ENCODE peak calls at places on chromosome 13, in six cellular contexts. F is upper lobe of left lung, Y is ovary, V is A549, S is transverse colon, Q is K562. D is an unnamed sample. For H3K4me1, the result is how much of the 10 kb centered on the place peaks cover.

GRCh38 chr13:24489721-24490120 is 22.9 kb downstream of the PARP4 start:
- DNase-seq in F (no peak), V (no peak), Q (no peak), Y (no peak), S (no peak), D (no peak)

GRCh38 chr13:66657165-66657895 is 572.8 kb downstream of the PCDH9 start:
- DNase-seq in S (no peak), Q (no peak), Y (peak), F (no peak), V (peak), D (peak)

GRCh38 chr13:82298110-82298509 is 1584.2 kb downstream of the SLITRK1 start:
- DNase-seq in Q (no peak), Y (no peak), S (no peak), V (no peak), F (no peak), D (no peak)

GRCh38 chr13:52061587-52061986 is 37.1 kb downstream of the UTP14C start:
- DNase-seq in F (no peak), Q (no peak), Y (no peak), V (no peak), S (no peak), D (no peak)

GRCh38 chr13:66634384-66634783 is 595.8 kb downstream of the PCDH9 start:
- DNase-seq in Y (no peak), Q (no peak), F (no peak), V (no peak), S (no peak), D (no peak)

GRCh38 chr13:49022472-49023144 is 46.9 kb downstream of the FNDC3A start:
- DNase-seq in Y (no peak), Q (no peak), S (no peak), F (no peak), V (no peak), D (no peak)

GRCh38 chr13:51786425-51787010 is 17.4 kb downstream of the DHRS12 start:
- DNase-seq in Q (no peak), F (no peak), S (no peak), V (no peak), Y (no peak), D (no peak)

GRCh38 chr13:40096357-40096911 is 441.0 kb downstream of the COG6 start:
- DNase-seq in Y (no peak), Q (no peak), V (no peak), F (no peak), S (no peak), D (no peak)

GRCh38 chr13:50082426-50083283 is 67.4 kb downstream of the KCNRG start:
- DNase-seq in F (peak), V (peak), Y (peak), S (peak), Q (peak), D (peak)

GRCh38 chr13:108902557-108903155 is 273.2 kb downstream of the MYO16 start:
- DNase-seq in F (no peak), Q (no peak), V (no peak), S (no peak), Y (no peak), D (no peak)

GRCh38 chr13:55815458-55816033 is 1325.2 kb upstream of the PRR20A start:
- DNase-seq in Y (no peak), Q (no peak), F (no peak), V (no peak), S (no peak), D (no peak)

GRCh38 chr13:57629821-57630235 is 1.7 kb upstream of the PCDH17 start:
- DNase-seq in V (no peak), S (peak), Q (peak), F (peak), Y (peak), D (peak)

GRCh38 chr13:103187621-103188020 is 121.4 kb upstream of the SLC10A2 start:
- DNase-seq in F (no peak), Q (no peak), S (no peak), Y (no peak), V (no peak), D (no peak)

GRCh38 chr13:40197049-40197448 is 469.4 kb downstream of the FOXO1 start:
- DNase-seq in Q (no peak), F (no peak), V (no peak), S (no peak), Y (no peak), D (no peak)

GRCh38 chr13:49615844-49616687 is 12.2 kb upstream of the ARL11 start:
- DNase-seq in S (no peak), Q (no peak), F (no peak), V (no peak), Y (no peak), D (no peak)

GRCh38 chr13:44252938-44253337 is 120.7 kb upstream of the SERP2 start:
- DNase-seq in Q (no peak), S (no peak), V (no peak), Y (no peak), F (no peak), D (no peak)

GRCh38 chr13:112562786-112563383 is 25.1 kb downstream of the TUBGCP3 start:
- DNase-seq in V (no peak), F (no peak), Q (no peak), Y (no peak), S (no peak), D (no peak)

GRCh38 chr13:78131811-78132210 is 213.2 kb upstream of the EDNRB start:
- DNase-seq in V (no peak), Y (no peak), F (no peak), Q (no peak), S (no peak), D (no peak)

GRCh38 chr13:112928958-112929777 is 39.8 kb upstream of the MCF2L start:
- DNase-seq in S (peak), V (no peak), Y (no peak), F (peak), Q (no peak), D (no peak)

GRCh38 chr13:45238945-45239795 is 38.3 kb upstream of the KCTD4 start:
- DNase-seq in V (no peak), F (no peak), Y (no peak), Q (no peak), S (no peak), D (no peak)

GRCh38 chr13:75478659-75479058 is 3.3 kb downstream of the TBC1D4 start:
- DNase-seq in V (no peak), Q (no peak), S (no peak), F (no peak), Y (no peak), D (no peak)
- TF ChIP-seq EP300 in V (no peak), Q (no peak), S (no peak), F (no peak), Y (no peak), D (no peak)

GRCh38 chr13:79401259-79402071 is 4.6 kb downstream of the RBM26 start:
- DNase-seq in S (no peak), F (no peak), V (no peak), Q (no peak), Y (no peak), D (no peak)

GRCh38 chr13:79395881-79396280 is 10.2 kb downstream of the RBM26 start:
- DNase-seq in Q (no peak), Y (no peak), F (no peak), V (no peak), S (no peak), D (no peak)

GRCh38 chr13:79402074-79402635 is 3.9 kb downstream of the RBM26 start:
- DNase-seq in Y (no peak), V (no peak), F (no peak), S (no peak), Q (no peak), D (no peak)

GRCh38 chr13:79398169-79398568 is 7.9 kb downstream of the RBM26 start:
- DNase-seq in Q (no peak), F (no peak), V (no peak), Y (no peak), S (no peak), D (no peak)

GRCh38 chr13:79398915-79399314 is 7.1 kb downstream of the RBM26 start:
- DNase-seq in S (no peak), Q (no peak), V (no peak), F (no peak), Y (no peak), D (no peak)
- H3K4me1 ChIP-seq in S (under half), Q (under half), V (under half), F (under half), Y (under half), D (half or more)

GRCh38 chr13:33392794-33393371 is 107.3 kb upstream of the STARD13 start:
- DNase-seq in F (no peak), Q (no peak), S (no peak), Y (no peak), V (no peak), D (no peak)
- TF ChIP-seq EP300 in F (no peak), Q (no peak), S (no peak), Y (no peak), V (no peak), D (no peak)

DNA sequence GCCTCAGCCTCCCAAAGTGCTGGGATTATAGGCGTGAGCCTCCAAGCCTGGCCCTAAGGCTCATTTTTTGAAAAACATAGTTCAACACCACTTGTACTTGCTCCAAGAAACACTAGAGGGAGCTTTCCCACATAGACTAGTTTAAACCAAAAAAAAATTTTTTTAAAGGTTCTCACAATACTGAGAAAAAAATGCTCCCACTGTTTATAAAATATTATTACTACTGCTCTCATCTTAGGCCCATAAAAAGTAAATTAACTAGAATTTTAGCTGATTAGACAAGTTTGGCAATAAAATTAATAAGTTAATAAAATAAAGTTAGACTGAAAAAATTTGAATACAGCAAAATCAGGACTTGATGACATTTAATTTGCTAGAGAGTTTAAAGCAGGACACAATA is 109.5 kb downstream of the TBC1D4 start:
- DNase-seq in Q (peak), S (no peak), F (no peak), Y (no peak), V (peak), D (no peak)
- H3K4me1 ChIP-seq in Q (under half), S (under half), F (under half), Y (under half), V (under half), D (under half)